ENCODE peak calls at places on chromosomes 5 and 9, in eight cellular contexts. T, P, K, H, N, R, X and M are unnamed samples.

GRCh38 chr9:131667576-131667975 is 72.3 kb downstream of the RAPGEF1 start:
- DNase-seq in T (no peak), P (peak; percentile 79), K (no peak), H (no peak), N (peak; percentile 64), R (no peak), X (no peak), M (no peak)

GRCh38 chr9:115601456-115601855 is 483.5 kb upstream of the TNC start:
- DNase-seq in T (no peak), P (no peak), K (no peak), H (no peak), N (no peak), R (no peak), X (no peak), M (no peak)

GRCh38 chr5:87850843-87851242 is 417.8 kb downstream of the TMEM161B start:
- DNase-seq in T (no peak), P (no peak), K (no peak), H (no peak), N (no peak), R (no peak), X (no peak), M (no peak)

GRCh38 chr9:72129271-72130156 is 19.7 kb upstream of the GDA start:
- DNase-seq in T (no peak), P (no peak), K (peak; percentile 52), H (no peak), N (no peak), R (no peak), X (no peak), M (no peak)

GRCh38 chr5:142322747-142323479 is 1.9 kb downstream of the SPRY4 start:
- DNase-seq in T (no peak), P (peak; percentile 72), K (no peak), H (peak; percentile 44), N (no peak), R (no peak), X (peak; percentile 75), M (peak; percentile 83)

GRCh38 chr5:51495672-51496071 is 112.4 kb downstream of the ISL1 start:
- DNase-seq in T (no peak), P (no peak), K (no peak), H (no peak), N (no peak), R (no peak), X (no peak), M (no peak)

GRCh38 chr5:55278778-55279177 is 28.7 kb downstream of the DHX29 start:
- DNase-seq in T (no peak), P (peak; percentile 55), K (no peak), H (no peak), N (no peak), R (peak; percentile 40), X (no peak), M (no peak)

GRCh38 chr9:76512826-76513225 is 53.8 kb downstream of the GCNT1 start:
- DNase-seq in T (no peak), P (peak; percentile 82), K (no peak), H (no peak), N (no peak), R (no peak), X (no peak), M (no peak)

GRCh38 chr5:317086-317811 is 4.3 kb upstream of the AHRR start:
- DNase-seq in T (no peak), P (peak; percentile 68), K (no peak), H (no peak), N (no peak), R (no peak), X (no peak), M (no peak)

GRCh38 chr5:316210-317085 is 5.1 kb upstream of the AHRR start:
- DNase-seq in T (no peak), P (no peak), K (no peak), H (no peak), N (no peak), R (no peak), X (no peak), M (no peak)

GRCh38 chr5:320524-321232 is 836 bp upstream of the AHRR start:
- DNase-seq in T (no peak), P (no peak), K (no peak), H (no peak), N (no peak), R (no peak), X (no peak), M (no peak)

GRCh38 chr5:318931-319601 is 2.4 kb upstream of the AHRR start:
- DNase-seq in T (no peak), P (no peak), K (no peak), H (no peak), N (no peak), R (no peak), X (no peak), M (no peak)

GRCh38 chr5:318341-318897 is 3.1 kb upstream of the AHRR start:
- DNase-seq in T (no peak), P (no peak), K (no peak), H (no peak), N (no peak), R (no peak), X (no peak), M (no peak)
- TF ChIP-seq CTCF in T (peak; percentile 7), P (no peak), K (no peak), H (no peak), N (no peak), R (no peak), X (no peak), M (no peak)

DNA sequence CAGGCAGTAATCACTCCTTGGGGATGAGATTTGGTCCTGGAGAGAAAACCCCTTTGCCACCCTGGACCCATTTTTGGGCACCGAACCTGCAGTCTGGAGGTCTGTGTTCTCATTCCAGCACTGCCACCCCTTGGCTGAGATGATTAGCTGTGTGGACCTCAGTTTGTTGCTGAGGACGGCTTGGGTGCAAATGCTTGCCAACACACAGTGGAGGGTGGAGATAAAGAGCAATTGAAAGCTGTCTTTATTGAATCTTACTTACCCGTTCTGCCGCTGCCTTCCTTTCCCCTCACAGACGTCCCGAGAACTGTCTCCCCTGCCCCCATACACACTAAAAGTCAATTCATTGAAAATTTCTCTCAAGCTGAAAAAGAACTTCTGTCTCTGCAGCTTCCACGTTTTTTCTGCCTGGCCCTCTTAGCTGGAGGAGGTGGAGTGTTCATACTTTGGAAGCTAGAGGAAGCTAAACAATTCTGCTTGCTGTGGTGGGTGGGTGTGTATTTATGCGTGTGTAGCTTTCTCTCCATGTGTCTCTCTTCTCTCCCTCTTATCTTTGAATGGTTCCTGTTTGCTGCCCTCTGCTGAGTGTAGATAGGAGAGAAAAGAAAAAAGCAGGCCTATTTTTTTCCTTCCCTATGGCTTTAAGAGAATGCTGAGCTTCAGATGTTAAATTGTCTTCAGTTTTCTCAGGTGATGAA is 6.6 kb downstream of the GALNT10 start:
- DNase-seq in T (no peak), P (peak; percentile 70), K (no peak), H (no peak), N (no peak), R (no peak), X (no peak), M (no peak)
- TF ChIP-seq CTCF in T (peak; percentile 32), P (peak; percentile 75), K (peak; percentile 11), H (peak; percentile 41), N (no peak), R (peak; percentile 25), X (no peak), M (no peak)

GRCh38 chr5:4905674-4906528 is 234.2 kb upstream of the ADAMTS16 start:
- DNase-seq in T (no peak), P (peak; percentile 45), K (no peak), H (peak; percentile 51), N (no peak), R (no peak), X (peak; percentile 49), M (no peak)
- TF ChIP-seq CTCF in T (no peak), P (no peak), K (no peak), H (no peak), N (no peak), R (no peak), X (no peak), M (no peak)

DNA sequence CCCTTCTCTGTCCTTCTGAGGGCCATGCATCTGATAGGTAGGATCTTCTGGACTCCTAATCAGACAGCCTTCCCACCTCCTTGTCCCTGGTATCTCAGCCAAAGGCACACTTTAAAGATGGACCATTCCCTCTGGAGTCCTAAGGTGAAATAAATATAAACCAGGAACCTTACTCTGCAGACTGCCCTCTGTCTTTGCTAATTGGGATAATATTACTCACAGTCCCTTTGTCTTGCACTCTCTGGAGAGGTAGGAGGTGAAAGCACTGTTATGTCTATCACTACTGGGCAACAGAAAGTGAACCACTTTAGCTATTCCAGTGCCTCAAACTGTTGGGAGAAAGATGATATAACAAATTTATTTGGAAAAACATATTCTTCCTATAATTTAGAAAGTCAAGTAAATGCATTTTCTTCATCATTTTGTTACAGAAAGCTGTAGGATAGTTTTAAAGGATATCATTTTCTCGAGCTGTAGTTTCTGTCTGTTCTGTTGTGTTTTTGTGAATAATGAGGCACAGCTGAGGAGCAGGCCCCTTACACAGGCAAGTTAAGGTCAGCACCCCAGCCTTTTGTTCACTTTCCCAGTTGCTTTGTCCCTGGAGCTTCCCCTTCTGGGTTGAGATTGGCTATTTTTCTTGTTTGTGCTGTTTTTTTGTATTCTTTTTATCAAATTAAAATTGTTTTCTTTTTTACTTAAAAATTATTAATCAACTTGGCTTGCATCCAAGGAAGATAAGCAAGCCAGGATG is 213.6 kb upstream of the ACTBL2 start:
- DNase-seq in T (no peak), P (no peak), K (no peak), H (no peak), N (no peak), R (no peak), X (no peak), M (no peak)
- TF ChIP-seq CTCF in T (no peak), P (peak; percentile 13), K (no peak), H (peak; percentile 21), N (no peak), R (no peak), X (no peak), M (no peak)

GRCh38 chr5:138579517-138579863 is 4.3 kb upstream of the HSPA9 start:
- DNase-seq in T (no peak), P (no peak), K (no peak), H (no peak), N (no peak), R (no peak), X (no peak), M (no peak)
- TF ChIP-seq CTCF in T (no peak), P (no peak), K (no peak), H (no peak), N (no peak), R (no peak), X (no peak), M (peak; percentile 4)

DNA sequence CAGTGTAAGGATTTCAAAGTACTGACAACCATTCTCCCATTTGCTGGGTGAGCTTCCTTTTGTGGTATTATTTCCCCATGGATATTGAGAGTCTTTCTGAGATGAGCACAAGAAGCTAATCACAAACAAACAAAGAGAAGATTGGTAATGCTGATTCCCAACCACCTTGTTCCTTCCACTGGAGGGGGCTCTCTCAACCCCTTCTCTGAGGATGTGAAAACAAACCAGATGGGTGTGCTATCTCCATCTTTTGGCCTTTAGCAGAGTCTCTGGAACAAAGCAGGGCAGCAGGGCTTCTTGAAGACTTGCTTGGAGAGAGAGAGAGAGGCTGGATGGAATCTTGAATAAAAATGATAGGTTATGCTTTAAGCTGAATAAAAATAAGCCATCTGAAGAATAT is 576.7 kb upstream of the ZNF462 start:
- DNase-seq in T (no peak), P (peak; percentile 4), K (no peak), H (no peak), N (no peak), R (no peak), X (no peak), M (no peak)
- TF ChIP-seq CTCF in T (no peak), P (no peak), K (no peak), H (peak; percentile 16), N (no peak), R (no peak), X (no peak), M (no peak)